ENCODE peak calls at places on chromosomes 12 and 14, in ten cellular contexts. L is fibroblast of pulmonary artery; Y is small intestine; W is cardiac muscle cell; V is suprapubic skin; K is CD4-positive, CD25-positive, alpha-beta regulatory T cell; Q is RWPE1; O is GM12891; T is NCI-H460; G is Calu3. M is an unnamed sample.

GRCh38 chr14:103847954-103848719 is 762 bp upstream of the PPP1R13B start:
- DNase-seq in L (no peak), Y (no peak), W (peak), V (peak), K (no peak), Q (no peak), O (no peak), T (no peak), G (peak), M (no peak)

GRCh38 chr12:10636611-10637010 is 23.2 kb upstream of the MAGOHB start:
- DNase-seq in L (no peak), Y (peak), W (no peak), V (no peak), K (no peak), Q (no peak), O (no peak), T (no peak), G (peak), M (no peak)

GRCh38 chr14:91413547-91414474 is 3.8 kb downstream of the CCDC88C start:
- DNase-seq in L (no peak), Y (peak), W (no peak), V (no peak), K (peak), Q (peak), O (no peak), T (no peak), G (peak), M (peak)

GRCh38 chr12:58509116-58509885 is 411.0 kb downstream of the LRIG3 start:
- DNase-seq in L (peak), Y (no peak), W (no peak), V (no peak), K (no peak), Q (peak), O (no peak), T (peak), G (no peak), M (no peak)

GRCh38 chr12:49201595-49202295 is 12.9 kb upstream of the TUBA1A start:
- DNase-seq in L (peak), Y (peak), W (no peak), V (peak), K (no peak), Q (no peak), O (no peak), T (peak), G (no peak), M (no peak)

GRCh38 chr14:23401331-23401730 is 6.7 kb downstream of the MYH6 start:
- DNase-seq in L (no peak), Y (no peak), W (peak), V (no peak), K (no peak), Q (no peak), O (no peak), T (no peak), G (no peak), M (no peak)

GRCh38 chr12:67426067-67426466 is 156.9 kb downstream of the CAND1 start:
- DNase-seq in L (peak), Y (peak), W (peak), V (no peak), K (no peak), Q (no peak), O (no peak), T (no peak), G (no peak), M (no peak)

GRCh38 chr14:90445011-90445410 is 48.2 kb downstream of the CALM1 start:
- DNase-seq in L (no peak), Y (no peak), W (no peak), V (peak), K (no peak), Q (no peak), O (no peak), T (no peak), G (no peak), M (no peak)

GRCh38 chr12:80412343-80412953 is 31.6 kb upstream of the PTPRQ start:
- DNase-seq in L (peak), Y (peak), W (peak), V (no peak), K (peak), Q (peak), O (no peak), T (peak), G (peak), M (no peak)

GRCh38 chr14:56745091-56745490 is 65.2 kb downstream of the OTX2 start:
- DNase-seq in L (no peak), Y (no peak), W (no peak), V (no peak), K (no peak), Q (no peak), O (no peak), T (no peak), G (no peak), M (no peak)

GRCh38 chr14:51224551-51224950 is 15.5 kb upstream of the TMX1 start:
- DNase-seq in L (no peak), Y (no peak), W (no peak), V (no peak), K (no peak), Q (no peak), O (no peak), T (no peak), G (no peak), M (no peak)

GRCh38 chr12:43349863-43350262 is 202.1 kb downstream of the ADAMTS20 start:
- DNase-seq in L (peak), Y (no peak), W (no peak), V (no peak), K (no peak), Q (no peak), O (no peak), T (no peak), G (no peak), M (no peak)

GRCh38 chr12:113137861-113138783 is 2.6 kb upstream of the RASAL1 start:
- DNase-seq in L (no peak), Y (no peak), W (no peak), V (no peak), K (no peak), Q (no peak), O (no peak), T (no peak), G (no peak), M (no peak)

GRCh38 chr12:128966411-128966810 is 113.1 kb downstream of the GLT1D1 start:
- DNase-seq in L (no peak), Y (no peak), W (no peak), V (no peak), K (no peak), Q (no peak), O (no peak), T (no peak), G (no peak), M (no peak)

GRCh38 chr14:33916663-33917565 is 34.0 kb downstream of the EGLN3 start:
- DNase-seq in L (peak), Y (no peak), W (no peak), V (no peak), K (no peak), Q (peak), O (no peak), T (no peak), G (no peak), M (no peak)

GRCh38 chr14:104794641-104795467 is 694 bp downstream of the AKT1 start:
- DNase-seq in L (no peak), Y (peak), W (peak), V (no peak), K (peak), Q (peak), O (peak), T (no peak), G (peak), M (no peak)

GRCh38 chr14:61517861-61518802 is 177.2 kb upstream of the HIF1A start:
- DNase-seq in L (no peak), Y (peak), W (no peak), V (no peak), K (no peak), Q (no peak), O (no peak), T (no peak), G (no peak), M (no peak)

M was measured in RWPE2.